ENCODE peak calls at places on chromosomes 13 and 19, in seven cellular contexts. F is sigmoid colon, K is transverse colon, B is stomach, C is GM23338, M is HCT116, H is HL-60. O is an unnamed sample.

GRCh38 chr19:42114412-42114811 is 17.8 kb downstream of the POU2F2 start:
- DNase-seq in F (no peak), C (peak), K (peak), M (no peak), B (no peak), H (no peak), O (no peak)

GRCh38 chr19:57648336-57649003 is 15.5 kb downstream of the ZNF211 start:
- DNase-seq in K (no peak), F (no peak), C (no peak), B (no peak), H (no peak), M (no peak), O (peak)

GRCh38 chr13:67147257-67148218 is 82.6 kb downstream of the PCDH9 start:
- DNase-seq in B (no peak), K (no peak), H (no peak), F (no peak), M (no peak), C (peak), O (no peak)

GRCh38 chr19:15296841-15297415 is 35.4 kb downstream of the BRD4 start:
- DNase-seq in F (no peak), C (no peak), K (no peak), B (no peak), H (no peak), M (no peak), O (no peak)

GRCh38 chr19:51246153-51246552 is 4.7 kb upstream of the SIGLECL1 start:
- DNase-seq in K (no peak), H (peak), B (no peak), M (no peak), C (peak), F (no peak), O (no peak)

GRCh38 chr19:56594783-56595547 is at the start of gene ZNF71:
- DNase-seq in C (peak), F (peak), M (no peak), B (peak), H (peak), K (peak), O (peak)

GRCh38 chr13:51906581-51906980 is 44.8 kb downstream of the CCDC70 start:
- DNase-seq in B (peak), K (peak), F (no peak), H (no peak), M (no peak), C (no peak), O (no peak)

GRCh38 chr13:104816716-104817115 is 1718.7 kb downstream of the EFNB2 start:
- DNase-seq in F (no peak), B (no peak), M (no peak), K (no peak), C (no peak), H (no peak), O (no peak)

GRCh38 chr19:45508931-45509691 is 1.8 kb downstream of the VASP start:
- DNase-seq in K (peak), H (peak), F (peak), C (peak), B (peak), M (no peak), O (peak)
- TF ChIP-seq POLR2AphosphoS5 in K (peak), H (no peak), F (peak), C (no peak), B (no peak), M (peak), O (peak)

GRCh38 chr19:21087871-21088270 is 5.9 kb downstream of the ZNF714 start:
- DNase-seq in F (no peak), C (no peak), M (no peak), K (no peak), B (no peak), H (no peak), O (no peak)

GRCh38 chr19:21082011-21082975 is at the start of gene ZNF714:
- DNase-seq in F (peak), C (peak), B (peak), H (peak), M (peak), K (peak), O (peak)

DNA sequence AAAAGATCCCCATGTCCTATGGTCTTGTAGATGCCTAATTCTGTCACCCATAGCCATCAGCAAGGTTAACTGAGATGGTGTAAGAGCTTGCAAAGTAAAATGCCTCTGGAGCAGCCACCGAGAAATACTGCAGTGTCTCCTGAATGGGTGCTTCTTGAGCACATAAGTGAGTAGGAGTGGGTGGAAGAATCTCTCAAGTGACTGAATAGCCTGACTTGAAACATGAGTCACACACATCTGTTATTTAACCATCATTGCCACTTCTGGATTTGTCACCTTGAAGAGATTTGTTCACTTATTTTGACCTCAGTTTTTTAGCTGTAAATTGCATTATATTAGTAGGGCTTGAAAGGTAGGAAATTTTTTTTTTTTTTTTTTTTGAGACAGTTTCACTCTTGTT is 2.3 kb downstream of the ZNF714 start:
- DNase-seq in M (no peak), K (no peak), C (no peak), B (no peak), F (no peak), H (no peak), O (no peak)
- H3K4me3 ChIP-seq in M (no peak), K (no peak), C (no peak), B (no peak), F (no peak), H (no peak), O (no peak)

DNA sequence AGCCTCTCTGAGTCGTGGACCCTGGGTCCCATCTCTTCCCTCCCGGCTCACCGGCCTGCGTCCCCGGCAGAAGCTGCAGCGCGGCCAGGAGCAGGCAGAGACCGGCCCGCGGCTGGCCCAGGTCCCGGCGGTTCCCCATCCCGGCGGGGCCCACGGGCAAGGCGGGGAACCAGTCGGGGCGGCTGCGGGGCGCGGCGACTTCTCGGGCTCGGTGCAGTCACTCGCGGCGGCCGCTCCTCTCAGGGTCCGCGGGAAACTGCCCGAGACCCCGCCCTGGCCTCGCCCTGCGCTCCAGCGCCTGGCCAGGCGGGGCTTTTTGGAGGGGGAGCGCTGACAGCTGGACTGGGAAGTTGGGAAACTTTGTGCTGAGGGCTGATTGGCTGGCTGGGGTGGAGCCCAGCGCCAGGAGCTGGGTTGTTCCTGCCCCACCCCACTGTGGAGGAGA is at the start of gene COL5A3:
- DNase-seq in H (no peak), C (peak), K (peak), M (no peak), B (peak), F (peak), O (peak)
- TF ChIP-seq POLR2AphosphoS5 in H (no peak), C (no peak), K (no peak), M (no peak), B (peak), F (peak), O (peak)

DNA sequence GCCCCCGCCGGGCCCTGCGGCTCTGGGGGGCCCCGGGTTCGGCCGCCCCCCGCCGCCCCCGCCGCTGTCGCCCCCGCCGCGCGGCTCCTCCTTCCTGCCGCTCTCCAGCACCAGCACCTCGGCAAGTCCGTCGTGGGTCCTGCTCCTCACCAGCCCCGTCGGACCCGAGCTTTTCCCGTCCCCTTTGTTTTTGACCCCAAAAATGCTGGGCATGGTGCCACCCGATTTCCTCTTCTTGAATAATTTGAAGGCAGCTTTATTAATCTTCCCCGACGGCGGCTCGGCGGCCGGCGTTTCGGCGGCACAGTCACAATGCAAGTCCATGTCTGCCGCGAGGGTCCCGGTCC is 945 bp downstream of the AMER2 start:
- DNase-seq in F (no peak), K (no peak), H (no peak), B (no peak), C (no peak), M (no peak), O (no peak)
- H3K4me3 ChIP-seq in F (peak), K (peak), H (no peak), B (peak), C (peak), M (no peak), O (peak)

GRCh38 chr13:30668305-30668704 is 50.6 kb downstream of the USPL1 start:
- DNase-seq in M (no peak), H (no peak), K (no peak), F (no peak), B (no peak), C (no peak), O (no peak)

GRCh38 chr13:30666113-30666512 is 48.4 kb downstream of the USPL1 start:
- DNase-seq in C (peak), H (no peak), K (no peak), M (no peak), B (no peak), F (no peak), O (no peak)

GRCh38 chr13:30664689-30665088 is 47.0 kb downstream of the USPL1 start:
- DNase-seq in B (no peak), C (no peak), K (no peak), H (no peak), M (no peak), F (no peak), O (no peak)

GRCh38 chr13:30665638-30666037 is 47.9 kb downstream of the USPL1 start:
- DNase-seq in F (no peak), B (no peak), K (no peak), M (no peak), C (no peak), H (no peak), O (no peak)

DNA sequence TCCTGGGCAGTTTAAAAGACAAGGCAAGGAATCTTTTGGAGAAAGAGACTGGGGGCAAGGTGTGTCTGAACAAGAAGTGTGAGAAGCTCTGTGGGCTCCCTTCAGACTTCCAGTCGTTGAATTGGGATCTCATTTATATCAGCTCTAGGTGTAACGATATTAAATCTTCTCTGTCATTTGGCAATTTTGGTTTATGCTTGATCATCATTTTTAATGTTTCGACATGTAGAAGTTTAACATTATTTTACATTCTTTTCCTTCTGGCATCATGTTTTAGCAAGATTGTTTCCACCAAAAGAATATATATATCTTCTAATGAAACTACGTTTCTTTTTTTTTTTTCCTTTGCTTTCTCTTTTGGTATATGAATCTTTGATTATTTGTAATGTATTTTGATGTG is 49.3 kb downstream of the USPL1 start:
- DNase-seq in H (no peak), C (no peak), M (no peak), K (no peak), B (no peak), F (no peak), O (no peak)
- TF ChIP-seq POLR2AphosphoS5 in H (no peak), C (no peak), M (no peak), K (no peak), B (no peak), F (no peak), O (no peak)

GRCh38 chr13:20832861-20833260 is 59.1 kb upstream of the EEF1AKMT1 start:
- DNase-seq in B (no peak), F (no peak), K (no peak), C (no peak), H (no peak), M (no peak), O (no peak)
- H3K4me3 ChIP-seq in B (no peak), F (no peak), K (no peak), C (no peak), H (no peak), M (no peak), O (no peak)

GRCh38 chr13:113566227-113566561 is 18.4 kb upstream of the TFDP1 start:
- DNase-seq in F (no peak), H (no peak), C (no peak), M (no peak), B (no peak), K (no peak), O (no peak)
- TF ChIP-seq POLR2AphosphoS5 in F (no peak), H (no peak), C (no peak), M (no peak), B (no peak), K (no peak), O (no peak)